ENCODE peak calls at places on chromosomes 3 and 15, in nine cellular contexts. I is fibroblast of villous mesenchyme, E is esophagus muscularis mucosa, V is mucosa of gallbladder, W is mesenchymal stem cell, B is stomach, N is iPS-NIHi11, G is SJSA1, O is endothelial cell. Q is an unnamed sample.
A peak's percentile ranks its signal among the peaks of the same experiment; 100 is the strongest.

GRCh38 chr3:153601422-153601853 is 439.4 kb downstream of the RAP2B start:
- DNase-seq in I (peak; percentile 5), E (no peak), V (no peak), W (no peak), B (no peak), N (no peak), G (no peak), O (no peak), Q (no peak)

GRCh38 chr15:62469874-62470688 is 305.0 kb upstream of the C2CD4B start:
- DNase-seq in I (peak; percentile 57), E (no peak), V (no peak), W (peak; percentile 67), B (no peak), N (no peak), G (peak; percentile 65), O (no peak), Q (no peak)

GRCh38 chr15:78325092-78325843 is 14.9 kb upstream of the CRABP1 start:
- DNase-seq in I (no peak), E (no peak), V (peak; percentile 42), W (no peak), B (no peak), N (no peak), G (peak; percentile 65), O (no peak), Q (no peak)

GRCh38 chr15:57922780-57923179 is 142.7 kb downstream of the ALDH1A2 start:
- DNase-seq in I (no peak), E (no peak), V (peak; percentile 78), W (no peak), B (peak; percentile 90), N (peak; percentile 31), G (no peak), O (peak; percentile 10), Q (peak; percentile 7)

GRCh38 chr3:196971094-196971698 is 2.6 kb upstream of the PIGZ start:
- DNase-seq in I (no peak), E (no peak), V (no peak), W (no peak), B (no peak), N (no peak), G (no peak), O (no peak), Q (no peak)

GRCh38 chr3:57059416-57059815 is 1.0 kb upstream of the SPATA12 start:
- DNase-seq in I (no peak), E (no peak), V (no peak), W (no peak), B (no peak), N (no peak), G (no peak), O (no peak), Q (no peak)

GRCh38 chr15:79641841-79642240 is 209.7 kb downstream of the MINAR1 start:
- DNase-seq in I (no peak), E (no peak), V (no peak), W (no peak), B (no peak), N (no peak), G (no peak), O (no peak), Q (no peak)

GRCh38 chr3:178308696-178309278 is 227.4 kb upstream of the KCNMB2 start:
- DNase-seq in I (peak; percentile 51), E (no peak), V (no peak), W (no peak), B (no peak), N (no peak), G (no peak), O (no peak), Q (no peak)

GRCh38 chr3:69941037-69941436 is 58.5 kb upstream of the SAMMSON start:
- DNase-seq in I (no peak), E (no peak), V (no peak), W (peak; percentile 21), B (no peak), N (no peak), G (no peak), O (no peak), Q (no peak)

GRCh38 chr15:90916461-90916860 is 13.4 kb downstream of the MAN2A2 start:
- DNase-seq in I (no peak), E (no peak), V (no peak), W (no peak), B (no peak), N (no peak), G (no peak), O (no peak), Q (no peak)

GRCh38 chr3:130829575-130829947 is 64.3 kb upstream of the ATP2C1 start:
- DNase-seq in I (no peak), E (no peak), V (no peak), W (no peak), B (no peak), N (no peak), G (no peak), O (no peak), Q (no peak)

GRCh38 chr3:100941046-100941445 is 52.2 kb downstream of the ABI3BP start:
- DNase-seq in I (no peak), E (no peak), V (no peak), W (no peak), B (no peak), N (no peak), G (no peak), O (no peak), Q (no peak)

GRCh38 chr15:41465822-41466421 is 27.8 kb upstream of the ITPKA start:
- DNase-seq in I (peak; percentile 74), E (no peak), V (peak; percentile 18), W (peak; percentile 70), B (no peak), N (peak; percentile 59), G (no peak), O (peak; percentile 42), Q (peak; percentile 69)

Q was measured in small intestine.